ENCODE peak calls at places on chromosomes 6 and 20, in eight cellular contexts. B is WERI-Rb-1, N is HepG2, K is Calu3, Q is neural progenitor cell, P is IMR-90, H is cardiac muscle cell, M is H9. G is an unnamed sample.

GRCh38 chr20:24079661-24080412 is 91.3 kb upstream of the GGTLC1 start:
- DNase-seq in N (no peak), K (no peak), P (no peak), B (no peak), H (no peak), M (no peak), Q (no peak), G (no peak)

GRCh38 chr6:158122048-158122447 is 46.0 kb downstream of the SERAC1 start:
- DNase-seq in Q (no peak), N (peak; percentile 56), P (no peak), M (no peak), K (no peak), B (no peak), H (no peak), G (no peak)

GRCh38 chr6:83273596-83273995 is 80.4 kb downstream of the RWDD2A start:
- DNase-seq in B (no peak), K (no peak), P (peak; percentile 72), N (no peak), Q (no peak), M (no peak), H (no peak), G (no peak)

GRCh38 chr6:29834564-29835436 is 7.2 kb downstream of the HLA-G start:
- DNase-seq in M (peak; percentile 72), P (no peak), N (no peak), H (peak; percentile 36), Q (peak; percentile 60), B (peak; percentile 68), K (peak; percentile 73), G (peak; percentile 72)

GRCh38 chr20:44448753-44449546 is 26.7 kb upstream of the TTPAL start:
- DNase-seq in P (no peak), N (peak; percentile 68), B (peak; percentile 32), Q (peak; percentile 69), H (no peak), M (peak; percentile 79), K (peak; percentile 34), G (peak; percentile 25)

GRCh38 chr6:141264101-141264500 is 868.6 kb upstream of the GJE1 start:
- DNase-seq in N (no peak), Q (no peak), P (peak; percentile 46), K (no peak), M (no peak), H (no peak), B (no peak), G (no peak)

GRCh38 chr20:10611357-10611756 is 62.4 kb downstream of the JAG1 start:
- DNase-seq in B (peak; percentile 63), H (peak; percentile 54), P (peak; percentile 66), N (peak; percentile 44), K (peak; percentile 14), Q (peak; percentile 75), M (peak; percentile 79), G (peak; percentile 50)

GRCh38 chr6:144316866-144317204 is 31.7 kb downstream of the UTRN start:
- DNase-seq in P (no peak), K (no peak), B (no peak), M (no peak), N (no peak), H (no peak), Q (no peak), G (no peak)

GRCh38 chr20:33784225-33784624 is 26.9 kb upstream of the CHMP4B start:
- DNase-seq in Q (peak; percentile 31), M (no peak), H (no peak), P (no peak), B (no peak), N (no peak), K (no peak), G (no peak)

GRCh38 chr20:32017711-32018251 is 7.5 kb downstream of the CCM2L start:
- DNase-seq in M (peak; percentile 98), N (peak; percentile 69), Q (peak; percentile 93), P (no peak), B (peak; percentile 88), H (peak; percentile 55), K (peak; percentile 88), G (peak; percentile 70)

GRCh38 chr6:41635365-41635764 is 2.9 kb upstream of the MDFI start:
- DNase-seq in H (no peak), Q (no peak), P (no peak), K (no peak), M (no peak), N (no peak), B (no peak), G (no peak)

GRCh38 chr6:162546905-162547304 is 180.7 kb downstream of the PRKN start:
- DNase-seq in P (no peak), Q (no peak), N (no peak), H (no peak), B (no peak), M (no peak), K (no peak), G (no peak)

GRCh38 chr6:36961441-36962430 is 7.2 kb downstream of the PI16 start:
- DNase-seq in M (no peak), K (no peak), P (no peak), H (no peak), N (no peak), B (no peak), Q (no peak), G (no peak)

GRCh38 chr6:36956111-36956820 is 1.7 kb downstream of the PI16 start:
- DNase-seq in B (no peak), H (no peak), P (no peak), Q (no peak), K (no peak), N (no peak), M (no peak), G (no peak)

GRCh38 chr6:36957773-36958271 is 3.3 kb downstream of the PI16 start:
- DNase-seq in N (no peak), B (no peak), Q (no peak), H (no peak), K (no peak), P (no peak), M (no peak), G (no peak)

GRCh38 chr6:36959555-36960250 is 5.2 kb downstream of the PI16 start:
- DNase-seq in N (no peak), M (no peak), B (no peak), Q (no peak), P (no peak), H (no peak), K (no peak), G (no peak)

GRCh38 chr6:36958775-36959554 is 4.4 kb downstream of the PI16 start:
- DNase-seq in P (no peak), H (no peak), K (no peak), M (peak; percentile 78), Q (no peak), B (no peak), N (no peak), G (no peak)
- TF ChIP-seq CTCF in P (no peak), H (no peak), K (no peak), M (peak; percentile 32), Q (no peak), B (no peak), N (peak; percentile 20), G (no peak)

DNA sequence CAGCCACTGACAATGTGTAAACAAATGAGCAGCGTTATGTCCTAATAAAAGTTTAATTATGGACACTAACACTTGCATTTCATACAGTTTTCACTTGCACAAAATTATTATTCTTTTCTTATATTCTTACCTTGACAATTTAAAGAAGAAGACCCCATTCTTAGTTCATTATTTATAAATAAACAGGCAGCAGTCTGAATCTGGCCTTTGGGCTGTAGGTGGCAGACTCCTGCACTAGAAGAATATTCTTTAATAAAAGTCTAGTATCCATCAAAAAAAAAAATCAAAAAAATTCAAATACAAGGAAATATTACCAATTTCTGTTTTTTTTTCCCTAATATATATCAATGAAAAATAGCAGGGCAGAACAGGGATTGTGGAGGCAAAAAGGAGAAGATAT is 24.8 kb downstream of the PTCHD4 start:
- DNase-seq in B (no peak), M (no peak), N (no peak), P (no peak), K (no peak), Q (no peak), H (no peak), G (no peak)
- TF ChIP-seq CTCF in B (no peak), M (peak; percentile 33), N (no peak), P (peak; percentile 16), K (no peak), Q (no peak), H (peak; percentile 36), G (no peak)

DNA sequence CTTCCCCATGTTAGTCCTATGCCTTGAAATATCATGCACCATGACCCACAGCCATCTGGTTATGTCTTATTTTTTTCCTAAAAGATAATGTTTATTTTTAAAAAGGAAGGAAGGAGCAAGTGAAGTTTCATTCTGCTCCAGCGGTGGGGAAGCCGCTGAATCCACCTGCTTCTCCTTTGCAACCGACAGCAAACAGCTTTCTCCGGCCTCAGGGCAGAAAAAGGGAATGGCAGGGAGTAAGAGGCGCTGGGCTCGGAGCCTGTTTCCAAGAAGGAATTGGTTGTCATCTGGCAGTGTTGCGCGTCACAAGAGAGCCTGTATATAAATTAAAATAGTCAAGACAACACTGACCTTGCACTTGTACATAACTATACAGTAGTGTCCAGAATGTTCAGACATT is 14.3 kb downstream of the GFRA4 start:
- DNase-seq in K (no peak), N (no peak), M (no peak), P (no peak), Q (no peak), B (no peak), H (no peak), G (no peak)
- TF ChIP-seq CTCF in K (no peak), N (no peak), M (no peak), P (no peak), Q (no peak), B (no peak), H (no peak), G (no peak)

GRCh38 chr6:33761922-33762629 is 15.4 kb upstream of the IP6K3 start:
- DNase-seq in N (peak; percentile 87), Q (peak; percentile 78), H (peak; percentile 82), P (peak; percentile 32), M (peak; percentile 71), B (peak; percentile 97), K (peak; percentile 91), G (peak; percentile 73)
- TF ChIP-seq CTCF in N (peak; percentile 100), Q (peak; percentile 65), H (peak; percentile 69), P (peak; percentile 66), M (peak; percentile 68), B (peak; percentile 99), K (peak; percentile 94), G (peak; percentile 26)

G was measured in glutamatergic neuron.